ENCODE peak calls at places on chromosomes 13 and 19, in nine cellular contexts. M, E, U, I, Y, P, O, D and N are unnamed samples.
A peak's percentile ranks its signal among the peaks of the same experiment; 100 is the strongest.

GRCh38 chr19:9621156-9622037 is at the start of gene ZNF561:
- DNase-seq in E (peak; percentile 65), D (peak; percentile 90), O (peak; percentile 80), M (peak; percentile 87), Y (peak; percentile 52), I (peak; percentile 91), P (peak; percentile 80), U (peak; percentile 79), N (peak; percentile 92)

GRCh38 chr13:59423708-59424355 is 739.9 kb downstream of the DIAPH3 start:
- DNase-seq in I (no peak), M (no peak), Y (no peak), D (no peak), P (no peak), E (no peak), O (no peak), U (no peak), N (no peak)

GRCh38 chr19:23999821-24000610 is 85.3 kb downstream of the ZNF726 start:
- DNase-seq in U (no peak), I (no peak), Y (no peak), O (no peak), P (no peak), M (no peak), D (no peak), E (no peak), N (peak; percentile 40)

GRCh38 chr19:53511933-53512374 is 26.0 kb upstream of the ZNF331 start:
- DNase-seq in I (peak; percentile 49), Y (no peak), E (peak; percentile 29), U (peak; percentile 63), O (no peak), D (peak; percentile 54), P (peak; percentile 49), M (peak; percentile 52), N (peak; percentile 68)

GRCh38 chr19:5046339-5047039 is 77.6 kb downstream of the KDM4B start:
- DNase-seq in Y (no peak), D (no peak), E (no peak), P (no peak), O (no peak), M (no peak), I (no peak), U (peak; percentile 99), N (peak; percentile 71)

GRCh38 chr13:90801621-90802020 is 545.9 kb upstream of the MIR17HG start:
- DNase-seq in P (no peak), I (no peak), Y (no peak), M (no peak), E (no peak), U (no peak), D (no peak), O (no peak), N (no peak)

GRCh38 chr13:77952737-77953136 is 34.1 kb upstream of the EDNRB start:
- DNase-seq in U (no peak), I (no peak), M (no peak), D (no peak), Y (no peak), P (no peak), E (no peak), O (no peak), N (no peak)

GRCh38 chr13:30355405-30355741 is 48.0 kb upstream of the KATNAL1 start:
- DNase-seq in D (no peak), E (no peak), U (no peak), P (no peak), I (no peak), O (no peak), Y (no peak), M (no peak), N (peak; percentile 14)

GRCh38 chr13:61900033-61900432 is 484.4 kb upstream of the PCDH20 start:
- DNase-seq in P (no peak), I (no peak), U (no peak), D (no peak), O (no peak), E (no peak), Y (no peak), M (no peak), N (no peak)

GRCh38 chr19:57280913-57281425 is 684 bp downstream of the ZNF460 start:
- DNase-seq in Y (no peak), U (peak; percentile 27), M (no peak), P (no peak), D (peak; percentile 7), E (no peak), O (peak; percentile 54), I (peak; percentile 9), N (peak; percentile 16)

GRCh38 chr19:12788682-12789097 is 2.6 kb upstream of the JUNB start:
- DNase-seq in I (peak; percentile 63), D (peak; percentile 74), Y (no peak), E (no peak), U (peak; percentile 63), M (peak; percentile 90), O (peak; percentile 59), P (peak; percentile 86), N (peak; percentile 67)

GRCh38 chr13:113192902-113193301 is 15.6 kb downstream of the PCID2 start:
- DNase-seq in U (peak; percentile 69), M (no peak), P (no peak), D (peak; percentile 91), O (no peak), I (peak; percentile 85), E (no peak), Y (no peak), N (peak; percentile 71)

GRCh38 chr19:17255150-17255621 is 9.4 kb downstream of the USHBP1 start:
- DNase-seq in Y (no peak), O (no peak), M (no peak), P (no peak), U (peak; percentile 34), E (no peak), D (no peak), I (no peak), N (peak; percentile 61)

GRCh38 chr13:48976677-48977625 is 1.2 kb downstream of the FNDC3A start:
- DNase-seq in I (peak; percentile 44), P (no peak), M (no peak), D (peak; percentile 35), E (no peak), Y (no peak), O (no peak), U (peak; percentile 3), N (no peak)

GRCh38 chr19:1843646-1844394 is 4.5 kb downstream of the REXO1 start:
- DNase-seq in E (no peak), M (no peak), U (no peak), P (no peak), Y (no peak), D (no peak), O (no peak), I (no peak), N (no peak)
- TF ChIP-seq CTCF in E (no peak), M (no peak), U (peak; percentile 29), P (peak; percentile 3), Y (no peak), D (peak; percentile 11), O (no peak), I (no peak), N (peak; percentile 33)

DNA sequence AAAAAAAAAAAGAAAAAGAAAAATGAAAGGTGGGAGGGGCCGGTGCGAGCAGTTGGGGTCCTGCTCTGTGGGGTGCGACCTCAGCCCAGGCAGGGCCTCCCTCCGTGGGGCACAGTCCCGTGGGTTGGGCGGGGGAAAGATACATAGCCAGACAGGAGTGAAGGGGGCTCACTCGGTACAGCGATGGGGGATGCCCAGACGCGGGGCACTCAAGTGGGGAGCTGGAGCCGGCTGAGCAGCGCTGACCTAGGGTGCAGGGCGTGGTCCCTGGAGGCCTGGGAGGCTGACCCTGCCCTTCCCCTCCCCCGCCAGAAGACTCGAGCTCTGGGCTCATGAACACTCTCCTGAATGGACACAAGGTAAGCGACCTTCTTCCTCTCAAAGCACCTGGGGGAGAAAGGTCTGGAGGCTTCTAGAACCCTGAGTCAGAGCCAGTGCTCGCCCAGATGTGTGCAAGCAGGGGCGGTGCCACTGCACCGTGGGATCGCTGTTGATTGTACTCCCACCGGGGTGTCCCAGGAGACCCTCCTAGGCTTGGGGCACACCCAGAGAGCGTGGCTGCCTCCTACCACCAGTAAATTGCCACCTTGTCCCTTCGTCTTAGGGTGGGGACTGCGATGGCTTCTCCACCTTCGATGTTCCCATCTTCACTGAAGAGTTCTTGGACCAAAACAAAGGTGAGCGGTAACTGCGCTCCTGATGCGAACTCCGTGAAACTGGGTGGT is 3.4 kb downstream of the HMG20B start:
- DNase-seq in Y (no peak), O (no peak), I (no peak), E (no peak), D (no peak), P (no peak), M (no peak), U (no peak), N (no peak)
- H3K4me3 ChIP-seq in Y (peak overlapping the region; percentile 25), O (no peak overlapping the region), I (peak overlapping the region; percentile 30), E (peak overlapping the region; percentile 10), D (peak overlapping the region; percentile 6), P (peak overlapping the region; percentile 45), M (peak overlapping the region; percentile 14), U (no peak overlapping the region), N (no peak overlapping the region)

GRCh38 chr19:43432866-43433673 is 18.4 kb downstream of the TEX101 start:
- DNase-seq in O (peak; percentile 54), U (peak; percentile 65), E (no peak), D (peak; percentile 57), P (peak; percentile 50), Y (no peak), I (peak; percentile 51), M (no peak), N (peak; percentile 75)

GRCh38 chr19:43429395-43429794 is 14.7 kb downstream of the TEX101 start:
- DNase-seq in D (no peak), I (no peak), O (no peak), M (no peak), E (no peak), P (no peak), U (no peak), Y (no peak), N (no peak)

GRCh38 chr19:43430976-43431375 is 16.3 kb downstream of the TEX101 start:
- DNase-seq in D (no peak), M (no peak), Y (no peak), U (no peak), P (no peak), I (no peak), O (no peak), E (no peak), N (no peak)

GRCh38 chr19:43433689-43434088 is 19.0 kb downstream of the TEX101 start:
- DNase-seq in P (no peak), U (no peak), D (no peak), M (no peak), Y (no peak), E (no peak), O (no peak), I (no peak), N (no peak)

DNA sequence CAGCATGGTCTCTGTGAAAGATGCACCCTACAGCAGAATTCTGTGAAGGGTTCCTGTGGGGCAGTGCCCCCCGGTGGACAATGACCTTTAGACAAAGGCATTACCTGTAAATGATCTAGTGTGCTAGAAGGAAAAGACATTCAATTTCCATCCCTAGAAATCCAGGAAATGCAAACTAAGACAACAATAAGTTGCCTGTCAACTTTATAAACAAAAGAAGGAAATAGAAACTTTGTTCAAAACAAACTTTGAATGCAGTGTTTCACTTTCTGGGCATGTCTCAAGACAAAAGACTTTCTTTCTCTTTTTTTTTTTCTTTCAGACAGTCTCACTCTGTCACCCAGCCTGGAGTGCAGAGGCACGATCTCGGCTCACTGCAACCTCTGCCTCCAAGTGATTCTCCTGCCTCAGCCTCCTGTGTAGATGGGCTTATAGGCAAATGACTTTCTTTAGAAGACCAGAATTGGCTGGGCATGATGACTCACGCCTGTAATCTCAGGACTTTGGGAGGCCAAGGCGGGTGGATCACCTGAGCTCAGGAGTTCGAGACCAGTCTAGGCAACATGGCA is 15.5 kb downstream of the TEX101 start:
- DNase-seq in M (no peak), E (no peak), O (peak; percentile 64), Y (no peak), D (no peak), U (no peak), P (no peak), I (peak; percentile 25), N (peak; percentile 12)
- TF ChIP-seq CTCF in M (no peak), E (no peak), O (peak; percentile 48), Y (peak; percentile 3), D (no peak), U (no peak), P (no peak), I (no peak), N (no peak)

GRCh38 chr13:24511019-24511823 is 1.4 kb downstream of the PARP4 start:
- DNase-seq in E (no peak), Y (peak; percentile 54), U (peak; percentile 92), I (peak; percentile 79), P (no peak), D (peak; percentile 86), M (no peak), O (peak; percentile 44), N (peak; percentile 91)
- H3K4me3 ChIP-seq in E (peak overlapping the region; percentile 96), Y (peak overlapping the region; percentile 95), U (peak overlapping the region; percentile 79), I (peak overlapping the region; percentile 91), P (peak overlapping the region; percentile 66), D (peak overlapping the region; percentile 86), M (peak overlapping the region; percentile 95), O (peak overlapping the region; percentile 90), N (peak overlapping the region; percentile 78)